ENCODE peak calls at places on chromosomes 13 and 19, in eight cellular contexts. Q, A, C, Y, N, X, Z and H are unnamed samples.

GRCh38 chr13:77528834-77529500 is 6.5 kb upstream of the SCEL start:
- DNase-seq in A (no peak), Q (no peak), C (no peak), Y (no peak), X (no peak), N (no peak), Z (no peak), H (no peak)

GRCh38 chr13:114063545-114064515 is 68.6 kb downstream of the RASA3 start:
- DNase-seq in X (no peak), N (no peak), C (peak; percentile 32), Y (no peak), Z (no peak), A (no peak), Q (no peak), H (no peak)

GRCh38 chr13:50396001-50396400 is 380.8 kb downstream of the KCNRG start:
- DNase-seq in A (no peak), Z (no peak), Q (no peak), N (no peak), C (no peak), X (no peak), Y (no peak), H (no peak)

GRCh38 chr13:76014618-76015315 is 378.6 kb downstream of the LMO7 start:
- DNase-seq in Y (no peak), X (no peak), C (no peak), N (no peak), A (no peak), Q (no peak), Z (no peak), H (no peak)

GRCh38 chr19:38388310-38389100 is at the start of gene SPRED3:
- DNase-seq in N (no peak), A (peak; percentile 81), Z (no peak), C (peak; percentile 50), Y (no peak), X (no peak), Q (peak; percentile 85), H (no peak)

GRCh38 chr19:5622465-5623396 is at the start of the genes SAFB and SAFB2:
- DNase-seq in N (peak; percentile 98), X (peak; percentile 100), Z (peak; percentile 99), Y (peak; percentile 99), A (peak; percentile 98), Q (peak; percentile 99), C (peak; percentile 98), H (peak; percentile 97)

GRCh38 chr19:45637890-45638667 is 1.1 kb downstream of the EML2 start:
- DNase-seq in Q (peak; percentile 63), Z (no peak), Y (no peak), A (no peak), C (no peak), X (no peak), N (no peak), H (no peak)

GRCh38 chr13:59472134-59472533 is 691.6 kb downstream of the DIAPH3 start:
- DNase-seq in Q (no peak), A (no peak), Z (no peak), Y (no peak), X (no peak), C (no peak), N (no peak), H (no peak)

GRCh38 chr19:45514376-45515051 is 7.2 kb downstream of the VASP start:
- DNase-seq in C (peak; percentile 26), Y (no peak), X (no peak), Q (no peak), Z (no peak), A (no peak), N (peak; percentile 95), H (no peak)

GRCh38 chr19:5536337-5536894 is 31.3 kb downstream of the TINCR start:
- DNase-seq in Y (peak; percentile 51), C (peak; percentile 32), Q (peak; percentile 97), Z (no peak), X (no peak), N (no peak), A (peak; percentile 91), H (no peak)

GRCh38 chr13:75366380-75367280 is 115.3 kb downstream of the TBC1D4 start:
- DNase-seq in C (no peak), X (peak; percentile 80), N (no peak), Q (no peak), Y (no peak), Z (no peak), A (no peak), H (no peak)

GRCh38 chr13:30905932-30906383 is at the start of gene MEDAG:
- DNase-seq in Z (no peak), Q (no peak), C (no peak), X (peak; percentile 85), N (no peak), A (no peak), Y (no peak), H (no peak)

GRCh38 chr13:49342404-49342803 is 94.7 kb downstream of the CDADC1 start:
- DNase-seq in Z (no peak), X (no peak), Y (no peak), C (no peak), Q (no peak), N (no peak), A (no peak), H (no peak)

GRCh38 chr19:35868172-35868822 is at the start of gene APLP1:
- DNase-seq in Y (no peak), A (peak; percentile 84), C (peak; percentile 91), Q (peak; percentile 65), Z (no peak), X (peak; percentile 39), N (peak; percentile 14), H (no peak)

DNA sequence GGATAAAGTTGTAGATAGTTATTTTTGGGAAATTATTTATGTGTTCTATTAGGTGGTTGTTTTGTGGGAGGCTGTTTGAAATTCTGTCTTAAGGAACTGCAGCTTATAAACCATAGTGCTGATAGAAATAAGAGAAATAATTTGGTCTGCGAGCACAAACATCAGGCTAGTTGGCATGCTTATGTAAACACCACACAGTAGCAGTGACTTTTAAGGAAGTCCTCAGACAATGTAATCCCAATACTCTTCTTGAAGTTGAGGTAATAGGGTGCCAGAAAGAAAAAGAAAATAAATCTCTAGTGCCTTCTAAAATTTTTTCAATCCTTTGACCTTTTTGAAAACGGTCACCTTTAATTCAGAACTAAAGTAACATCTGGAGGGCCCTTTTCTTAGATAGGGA is 23.9 kb downstream of the KL start:
- DNase-seq in Y (no peak), X (no peak), Z (no peak), A (no peak), Q (no peak), C (no peak), N (no peak), H (no peak)
- H3K27ac ChIP-seq in Y (no peak overlapping the region), X (no peak overlapping the region), Z (no peak overlapping the region), A (no peak overlapping the region), Q (no peak overlapping the region), C (no peak overlapping the region), N (no peak overlapping the region), H (no peak overlapping the region)

DNA sequence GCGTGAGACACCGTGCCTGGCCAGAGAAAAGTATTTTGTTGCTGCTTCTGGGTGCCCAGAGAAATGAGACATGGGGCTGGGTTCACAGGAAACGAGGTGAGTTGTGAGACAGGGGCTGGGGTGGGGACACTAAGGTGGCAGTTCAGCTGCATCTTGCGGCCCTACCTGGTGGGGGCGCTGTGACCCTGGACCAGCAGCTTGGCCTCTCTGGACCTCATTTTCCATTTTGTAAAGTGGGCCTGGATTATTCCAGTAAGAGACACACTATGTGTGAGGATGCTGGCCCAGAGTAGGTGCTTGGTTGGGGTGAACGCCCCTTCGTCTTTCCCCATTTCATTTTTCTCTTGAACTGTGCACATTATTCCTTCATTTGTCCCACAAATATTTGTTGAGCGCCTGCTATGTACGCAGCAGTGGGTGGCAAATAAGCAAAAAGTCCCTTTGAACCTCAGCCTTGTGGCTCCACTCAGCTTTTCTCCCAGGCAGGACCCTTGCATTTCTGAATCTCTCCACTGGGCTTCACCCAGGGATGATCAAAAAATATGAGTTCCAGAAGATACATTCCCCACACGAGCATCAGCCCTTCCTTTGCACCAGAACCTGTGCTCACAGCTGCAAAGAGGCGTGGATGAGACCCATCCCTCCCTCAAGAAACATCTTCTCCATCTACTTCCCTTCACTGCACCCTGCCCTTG is 26.6 kb upstream of the OR10H1 start:
- DNase-seq in Z (no peak), X (no peak), N (no peak), Q (no peak), Y (no peak), C (peak; percentile 50), A (no peak), H (no peak)
- TF ChIP-seq POLR2AphosphoS5 in Z (no peak), X (no peak), N (no peak), Q (no peak), Y (no peak), C (no peak), A (no peak), H (no peak)

GRCh38 chr19:17448190-17448967 is at the start of gene TMEM221:
- DNase-seq in A (peak; percentile 89), Q (peak; percentile 80), Y (no peak), X (no peak), Z (no peak), C (peak; percentile 91), N (no peak), H (no peak)
- TF ChIP-seq EZH2 in A (no peak), Q (no peak), Y (no peak), X (no peak), Z (no peak), C (no peak), N (no peak), H (no peak)

GRCh38 chr19:4431808-4432674 is 25.6 kb downstream of the UBXN6 start:
- DNase-seq in N (no peak), Y (no peak), X (no peak), C (no peak), Z (peak; percentile 12), Q (no peak), A (no peak), H (no peak)

GRCh38 chr19:4425531-4425930 is 23.1 kb downstream of the CHAF1A start:
- DNase-seq in C (peak; percentile 14), A (no peak), Q (no peak), Z (no peak), X (no peak), Y (no peak), N (no peak), H (no peak)

GRCh38 chr19:4430760-4431159 is 26.8 kb downstream of the UBXN6 start:
- DNase-seq in N (no peak), Z (no peak), C (no peak), A (no peak), Y (no peak), Q (no peak), X (no peak), H (no peak)

GRCh38 chr19:4429266-4430200 is 27.1 kb downstream of the CHAF1A start:
- DNase-seq in Q (no peak), X (no peak), Z (no peak), A (no peak), N (no peak), Y (no peak), C (no peak), H (no peak)

DNA sequence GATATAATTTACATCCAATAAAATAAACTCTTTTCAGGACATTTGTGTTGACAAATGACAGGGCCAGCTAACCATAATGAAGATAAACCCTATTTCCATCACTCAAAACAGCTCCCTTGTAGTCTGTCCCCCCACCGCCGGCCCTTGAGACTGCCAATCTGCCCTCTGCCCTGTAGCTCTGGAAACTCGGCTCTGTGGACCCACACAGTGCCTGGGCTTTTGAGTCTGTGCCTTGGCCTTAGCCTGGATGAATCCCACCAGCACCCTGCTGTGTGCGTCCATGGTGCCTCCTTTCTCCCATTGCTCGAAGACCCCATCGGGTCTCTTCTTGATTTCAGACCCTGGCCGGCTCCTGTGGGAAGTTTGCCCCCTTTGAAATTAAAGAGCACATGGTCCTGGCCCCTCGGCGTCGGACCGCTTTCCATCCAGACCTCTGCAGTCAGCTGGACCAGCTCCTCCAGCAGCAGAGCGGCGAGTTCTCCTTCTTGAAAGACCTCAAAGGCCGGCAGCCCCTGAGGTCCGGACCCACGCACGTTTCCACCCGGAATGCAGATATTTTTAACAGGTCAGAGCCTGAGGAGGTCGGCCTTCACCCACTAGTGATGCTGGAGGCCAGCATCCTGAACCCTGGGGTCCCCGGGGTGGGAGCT is 26.0 kb downstream of the CHAF1A start:
- DNase-seq in A (no peak), X (no peak), Z (no peak), N (no peak), Q (no peak), C (no peak), Y (no peak), H (no peak)
- H3K27ac ChIP-seq in A (no peak overlapping the region), X (no peak overlapping the region), Z (no peak overlapping the region), N (no peak overlapping the region), Q (peak overlapping the region; percentile 45), C (no peak overlapping the region), Y (no peak overlapping the region), H (no peak overlapping the region)